ENCODE peak calls at places on chromosomes 5 and 9, in ten cellular contexts. C is breast epithelium, B is fibroblast of lung, V is IMR-90, Q is psoas muscle, D is tibial artery, U is mammary epithelial cell, H is HCT116, K is stomach, A is body of pancreas. I is an unnamed sample. For H3K27me3, the result is how much of the 10 kb centered on the place peaks cover.

GRCh38 chr5:96626956-96627355 is 35.2 kb upstream of the CAST start:
- DNase-seq in A (no peak), Q (no peak), H (no peak), K (no peak), B (peak), V (peak), U (peak), C (no peak), D (no peak), I (peak)

GRCh38 chr5:10432059-10433008 is 9.3 kb upstream of the ROPN1L start:
- DNase-seq in K (no peak), H (no peak), V (no peak), B (no peak), D (no peak), A (no peak), C (no peak), Q (no peak), U (no peak), I (no peak)

GRCh38 chr9:107465467-107466451 is 23.8 kb downstream of the KLF4 start:
- DNase-seq in Q (peak), B (peak), H (no peak), K (peak), C (peak), D (peak), A (peak), V (peak), U (peak), I (peak)

GRCh38 chr5:52668139-52668538 is 119.6 kb upstream of the ITGA1 start:
- DNase-seq in H (no peak), C (no peak), U (no peak), Q (no peak), B (no peak), D (no peak), V (no peak), A (no peak), K (no peak), I (no peak)

GRCh38 chr5:92559743-92560142 is 1021.3 kb downstream of the NR2F1-AS1 start:
- DNase-seq in C (no peak), U (peak), Q (no peak), H (peak), K (no peak), D (no peak), B (peak), A (no peak), V (peak), I (peak)

GRCh38 chr9:36625006-36625600 is 52.4 kb downstream of the MELK start:
- DNase-seq in H (peak), B (peak), U (peak), D (peak), C (no peak), Q (peak), A (peak), K (no peak), V (peak), I (peak)

GRCh38 chr5:110414360-110414759 is 312.1 kb downstream of the TMEM232 start:
- DNase-seq in U (no peak), C (no peak), B (peak), V (peak), H (no peak), Q (no peak), D (no peak), A (no peak), K (no peak), I (no peak)

GRCh38 chr9:738209-738915 is 103.1 kb upstream of the DMRT1 start:
- DNase-seq in B (peak), D (peak), K (no peak), C (no peak), H (peak), Q (peak), A (no peak), V (peak), U (peak), I (peak)

GRCh38 chr5:56698463-56699381 is 116.6 kb upstream of the MAP3K1 start:
- DNase-seq in A (no peak), U (no peak), C (no peak), Q (no peak), K (peak), V (no peak), D (no peak), H (no peak), B (no peak), I (no peak)

GRCh38 chr5:9667906-9668305 is 37.8 kb upstream of the TAS2R1 start:
- DNase-seq in U (no peak), K (no peak), Q (no peak), C (no peak), D (no peak), V (no peak), A (no peak), B (no peak), H (no peak), I (no peak)

GRCh38 chr5:170293273-170293672 is 4.3 kb downstream of the LCP2 start:
- DNase-seq in B (no peak), D (peak), V (no peak), H (no peak), U (no peak), C (no peak), A (no peak), K (no peak), Q (no peak), I (no peak)

GRCh38 chr5:146622391-146622790 is 106.4 kb upstream of the GPR151 start:
- DNase-seq in C (no peak), D (no peak), U (no peak), Q (no peak), K (no peak), B (peak), V (no peak), A (no peak), H (no peak), I (no peak)
- TF ChIP-seq CTCF in C (no peak), D (peak), U (peak), Q (no peak), K (no peak), B (no peak), V (peak), A (peak), H (peak), I (peak)

GRCh38 chr9:129171993-129172751 is 5.9 kb downstream of the IER5L start:
- DNase-seq in H (no peak), B (no peak), K (no peak), C (no peak), D (no peak), V (no peak), U (no peak), A (no peak), Q (no peak), I (no peak)
- H3K27ac ChIP-seq in H (peak), B (no peak), K (peak), C (peak), D (no peak), V (peak), U (no peak), A (peak), Q (no peak), I (no peak)

GRCh38 chr5:74140409-74140808 is 500.1 kb downstream of the ENC1 start:
- DNase-seq in A (no peak), D (no peak), Q (no peak), H (no peak), K (no peak), V (peak), C (no peak), U (no peak), B (peak), I (no peak)
- H3K27me3 ChIP-seq in A (under half), D (under half), Q (under half), H (under half), K (under half), V (under half), C (under half), U (under half), B (under half), I (under half)

GRCh38 chr9:86614871-86615849 is 260.9 kb upstream of the TUT7 start:
- DNase-seq in U (peak), H (no peak), A (peak), D (no peak), K (no peak), Q (no peak), B (peak), C (peak), V (peak), I (peak)
- TF ChIP-seq CTCF in U (peak), H (peak), A (peak), D (peak), K (peak), Q (peak), B (peak), C (no peak), V (peak), I (peak)

DNA sequence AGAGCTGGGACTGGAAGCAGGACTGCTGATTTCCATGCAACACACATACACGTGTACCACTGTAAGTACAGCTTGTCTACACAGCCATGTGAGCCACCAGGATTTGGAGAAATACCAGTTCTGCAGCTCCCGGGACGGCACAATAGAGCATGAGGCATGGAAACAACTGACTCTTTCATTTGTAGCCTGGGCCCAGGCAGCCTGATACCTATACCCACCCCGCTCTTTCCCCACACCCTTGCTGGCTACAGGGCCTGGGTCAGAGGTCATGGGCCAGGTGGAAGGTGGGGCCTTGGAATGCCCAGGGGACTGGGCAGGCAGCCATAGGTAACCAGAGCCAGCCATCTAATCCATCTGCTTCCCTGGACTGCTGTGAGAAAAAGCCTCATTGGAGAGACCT is 39.0 kb upstream of the ZSWIM6 start:
- DNase-seq in B (no peak), H (no peak), Q (no peak), U (no peak), D (no peak), K (peak), V (no peak), C (peak), A (peak), I (no peak)
- H3K27ac ChIP-seq in B (no peak), H (no peak), Q (no peak), U (no peak), D (no peak), K (peak), V (no peak), C (no peak), A (peak), I (no peak)

GRCh38 chr5:35598707-35599370 is 18.8 kb upstream of the SPEF2 start:
- DNase-seq in Q (no peak), H (peak), A (peak), B (no peak), U (no peak), K (peak), D (no peak), C (no peak), V (no peak), I (no peak)

DNA sequence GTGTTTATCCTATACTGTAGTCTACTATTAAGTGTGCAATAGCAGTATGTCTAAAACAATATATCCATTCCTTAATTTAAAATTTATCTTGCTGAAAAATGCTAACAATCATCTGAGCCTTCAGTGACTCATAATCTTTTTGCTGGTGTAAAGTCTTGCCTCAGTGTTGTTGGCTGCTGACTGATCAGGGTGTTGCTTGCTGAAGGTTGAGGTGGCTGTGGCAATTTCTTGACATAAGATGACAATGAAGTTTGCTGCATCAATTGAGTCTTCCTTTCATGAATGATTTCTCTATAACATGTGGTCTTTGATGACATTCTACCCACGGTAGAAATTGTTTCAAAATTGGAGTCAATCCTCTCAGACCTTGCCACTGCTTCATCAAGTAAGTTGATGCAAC is 24.3 kb upstream of the SPEF2 start:
- DNase-seq in U (no peak), K (no peak), Q (no peak), B (no peak), H (no peak), D (no peak), A (no peak), V (no peak), C (no peak), I (no peak)
- H3K27me3 ChIP-seq in U (under half), K (under half), Q (under half), B (under half), H (under half), D (under half), A (under half), V (under half), C (under half), I (under half)

GRCh38 chr5:130550553-130550940 is 614.5 kb downstream of the HINT1 start:
- DNase-seq in K (no peak), D (no peak), A (no peak), B (peak), H (no peak), V (no peak), C (no peak), Q (no peak), U (no peak), I (no peak)
- TF ChIP-seq CTCF in K (no peak), D (no peak), A (no peak), B (no peak), H (no peak), V (no peak), C (no peak), Q (no peak), U (no peak), I (no peak)

DNA sequence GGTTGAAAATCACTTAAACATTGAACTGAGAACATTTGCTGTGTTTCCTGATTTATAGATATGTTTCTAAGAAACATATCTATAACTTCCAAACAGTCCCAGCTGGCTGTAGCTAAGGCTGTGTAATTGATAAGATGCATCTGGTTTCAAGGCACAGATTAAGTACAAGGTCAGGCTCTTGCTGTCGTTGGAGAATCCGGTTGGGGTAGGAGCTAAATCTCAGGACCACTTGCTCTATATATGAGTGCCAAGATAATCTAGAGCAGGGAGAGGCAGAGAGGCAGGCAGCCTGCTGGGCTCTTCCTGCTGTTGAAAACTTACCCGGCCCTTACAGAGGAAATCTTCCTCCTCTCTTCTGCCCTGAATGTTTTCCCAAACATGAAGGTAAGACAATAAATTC is at the start of gene C7:
- DNase-seq in B (no peak), V (peak), Q (no peak), H (no peak), A (no peak), U (no peak), D (no peak), C (no peak), K (no peak), I (no peak)
- H3K27ac ChIP-seq in B (no peak), V (peak), Q (no peak), H (no peak), A (peak), U (no peak), D (no peak), C (no peak), K (peak), I (no peak)